ENCODE peak calls at places on chromosome 14, in seven cellular contexts. One of them, this sample, is unnamed. For H3K36me3, the result is how much of the 10 kb centered on the place peaks cover.

GRCh38 chr14:99063620-99064225 is 208.3 kb downstream of the BCL11B start:
- DNase-seq in ovary: no peak
- DNase-seq in IMR-90: no peak
- DNase-seq in ascending aorta: no peak
- DNase-seq in prostate gland: no peak
- DNase-seq in kidney epithelial cell: no peak
- DNase-seq in sigmoid colon: no peak
- DNase-seq in this sample: no peak

GRCh38 chr14:72818998-72819397 is 74.9 kb downstream of the DPF3 start:
- DNase-seq in ovary: no peak
- DNase-seq in IMR-90: no peak
- DNase-seq in ascending aorta: no peak
- DNase-seq in prostate gland: no peak
- DNase-seq in kidney epithelial cell: no peak
- DNase-seq in sigmoid colon: no peak
- DNase-seq in this sample: no peak

GRCh38 chr14:72013606-72014129 is 81.4 kb downstream of the RGS6 start:
- DNase-seq in ovary: no peak
- DNase-seq in IMR-90: no peak
- DNase-seq in ascending aorta: no peak
- DNase-seq in prostate gland: no peak
- DNase-seq in kidney epithelial cell: no peak
- DNase-seq in sigmoid colon: no peak
- DNase-seq in this sample: no peak

GRCh38 chr14:57749267-57749666 is 116.6 kb downstream of the SLC35F4 start:
- DNase-seq in ovary: no peak
- DNase-seq in IMR-90: no peak
- DNase-seq in ascending aorta: no peak
- DNase-seq in prostate gland: no peak
- DNase-seq in kidney epithelial cell: no peak
- DNase-seq in sigmoid colon: no peak
- DNase-seq in this sample: no peak

GRCh38 chr14:49982082-49982481 is 89.2 kb downstream of the ARF6 start:
- DNase-seq in ovary: no peak
- DNase-seq in IMR-90: peak
- DNase-seq in ascending aorta: no peak
- DNase-seq in prostate gland: no peak
- DNase-seq in kidney epithelial cell: no peak
- DNase-seq in sigmoid colon: no peak
- DNase-seq in this sample: no peak

GRCh38 chr14:63949696-63950095 is 96.9 kb downstream of the SYNE2 start:
- DNase-seq in ovary: no peak
- DNase-seq in IMR-90: peak
- DNase-seq in ascending aorta: no peak
- DNase-seq in prostate gland: no peak
- DNase-seq in kidney epithelial cell: no peak
- DNase-seq in sigmoid colon: no peak
- DNase-seq in this sample: no peak

GRCh38 chr14:40204441-40205175 is 772.4 kb upstream of the FBXO33 start:
- DNase-seq in ovary: no peak
- DNase-seq in IMR-90: no peak
- DNase-seq in ascending aorta: no peak
- DNase-seq in prostate gland: no peak
- DNase-seq in kidney epithelial cell: no peak
- DNase-seq in sigmoid colon: no peak
- DNase-seq in this sample: no peak

GRCh38 chr14:41663478-41663845 is 56.8 kb downstream of the LRFN5 start:
- DNase-seq in ovary: no peak
- DNase-seq in IMR-90: peak
- DNase-seq in ascending aorta: no peak
- DNase-seq in prostate gland: no peak
- DNase-seq in kidney epithelial cell: peak
- DNase-seq in sigmoid colon: no peak
- DNase-seq in this sample: no peak

GRCh38 chr14:64676410-64677008 is 27.7 kb upstream of the PLEKHG3 start:
- DNase-seq in ovary: no peak
- DNase-seq in IMR-90: no peak
- DNase-seq in ascending aorta: no peak
- DNase-seq in prostate gland: no peak
- DNase-seq in kidney epithelial cell: no peak
- DNase-seq in sigmoid colon: no peak
- DNase-seq in this sample: no peak

GRCh38 chr14:101705733-101706508 is 55.6 kb upstream of the PPP2R5C start:
- DNase-seq in ovary: peak
- DNase-seq in IMR-90: no peak
- DNase-seq in ascending aorta: no peak
- DNase-seq in prostate gland: no peak
- DNase-seq in kidney epithelial cell: no peak
- DNase-seq in sigmoid colon: peak
- DNase-seq in this sample: peak

GRCh38 chr14:77478796-77479195 is 19.8 kb downstream of the ISM2 start:
- DNase-seq in ovary: no peak
- DNase-seq in IMR-90: no peak
- DNase-seq in ascending aorta: no peak
- DNase-seq in prostate gland: no peak
- DNase-seq in kidney epithelial cell: no peak
- DNase-seq in sigmoid colon: no peak
- DNase-seq in this sample: no peak

GRCh38 chr14:95185452-95186392 is 28.4 kb upstream of the DICER1 start:
- DNase-seq in ovary: no peak
- DNase-seq in IMR-90: peak
- DNase-seq in ascending aorta: peak
- DNase-seq in prostate gland: no peak
- DNase-seq in kidney epithelial cell: no peak
- DNase-seq in sigmoid colon: peak
- DNase-seq in this sample: peak

GRCh38 chr14:70857499-70857895 is 48.2 kb upstream of the MAP3K9 start:
- DNase-seq in ovary: no peak
- DNase-seq in IMR-90: peak
- DNase-seq in ascending aorta: no peak
- DNase-seq in prostate gland: no peak
- DNase-seq in kidney epithelial cell: no peak
- DNase-seq in sigmoid colon: no peak
- DNase-seq in this sample: no peak

GRCh38 chr14:95493976-95494375 is 22.5 kb downstream of the SYNE3 start:
- DNase-seq in ovary: no peak
- DNase-seq in IMR-90: no peak
- DNase-seq in ascending aorta: no peak
- DNase-seq in prostate gland: no peak
- DNase-seq in kidney epithelial cell: no peak
- DNase-seq in sigmoid colon: no peak
- DNase-seq in this sample: no peak

GRCh38 chr14:58730793-58731464 is 93.2 kb downstream of the DACT1 start:
- DNase-seq in ovary: no peak
- DNase-seq in IMR-90: no peak
- DNase-seq in ascending aorta: no peak
- DNase-seq in prostate gland: no peak
- DNase-seq in kidney epithelial cell: no peak
- DNase-seq in sigmoid colon: no peak
- DNase-seq in this sample: no peak

GRCh38 chr14:75283884-75284563 is 5.4 kb downstream of the FOS start:
- DNase-seq in ovary: no peak
- DNase-seq in IMR-90: peak
- DNase-seq in ascending aorta: no peak
- DNase-seq in prostate gland: no peak
- DNase-seq in kidney epithelial cell: no peak
- DNase-seq in sigmoid colon: peak
- DNase-seq in this sample: no peak

GRCh38 chr14:31059152-31059924 is 33.2 kb upstream of the STRN3 start:
- DNase-seq in ovary: peak
- DNase-seq in IMR-90: peak
- DNase-seq in ascending aorta: no peak
- DNase-seq in prostate gland: no peak
- DNase-seq in kidney epithelial cell: peak
- DNase-seq in sigmoid colon: no peak
- DNase-seq in this sample: peak

GRCh38 chr14:61280092-61280525 is 1.0 kb downstream of the TMEM30B start:
- DNase-seq in ovary: no peak
- DNase-seq in IMR-90: no peak
- DNase-seq in ascending aorta: no peak
- DNase-seq in prostate gland: peak
- DNase-seq in kidney epithelial cell: no peak
- DNase-seq in sigmoid colon: no peak
- DNase-seq in this sample: peak

GRCh38 chr14:93035917-93036651 is 79.6 kb downstream of the ITPK1 start:
- DNase-seq in ovary: peak
- DNase-seq in IMR-90: no peak
- DNase-seq in ascending aorta: no peak
- DNase-seq in prostate gland: no peak
- DNase-seq in kidney epithelial cell: no peak
- DNase-seq in sigmoid colon: peak
- DNase-seq in this sample: no peak

GRCh38 chr14:41899416-41899815 is 292.7 kb downstream of the LRFN5 start:
- DNase-seq in ovary: no peak
- DNase-seq in IMR-90: peak
- DNase-seq in ascending aorta: no peak
- DNase-seq in prostate gland: no peak
- DNase-seq in kidney epithelial cell: no peak
- DNase-seq in sigmoid colon: no peak
- DNase-seq in this sample: no peak

GRCh38 chr14:33118653-33119052 is 180.0 kb downstream of the NPAS3 start:
- DNase-seq in ovary: no peak
- DNase-seq in IMR-90: no peak
- DNase-seq in ascending aorta: no peak
- DNase-seq in prostate gland: no peak
- DNase-seq in kidney epithelial cell: no peak
- DNase-seq in sigmoid colon: no peak
- DNase-seq in this sample: no peak

GRCh38 chr14:103659631-103660030 is 30.6 kb downstream of the KLC1 start:
- DNase-seq in ovary: no peak
- DNase-seq in IMR-90: no peak
- DNase-seq in ascending aorta: no peak
- DNase-seq in prostate gland: no peak
- DNase-seq in kidney epithelial cell: no peak
- DNase-seq in sigmoid colon: no peak
- DNase-seq in this sample: no peak

GRCh38 chr14:103657466-103657865 is 28.5 kb downstream of the KLC1 start:
- DNase-seq in ovary: no peak
- DNase-seq in IMR-90: peak
- DNase-seq in ascending aorta: no peak
- DNase-seq in prostate gland: no peak
- DNase-seq in kidney epithelial cell: no peak
- DNase-seq in sigmoid colon: peak
- DNase-seq in this sample: no peak

GRCh38 chr14:103662591-103662990 is 33.6 kb downstream of the KLC1 start:
- DNase-seq in ovary: no peak
- DNase-seq in IMR-90: no peak
- DNase-seq in ascending aorta: no peak
- DNase-seq in prostate gland: no peak
- DNase-seq in kidney epithelial cell: no peak
- DNase-seq in sigmoid colon: no peak
- DNase-seq in this sample: no peak

GRCh38 chr14:103663506-103663905 is 34.5 kb downstream of the KLC1 start:
- DNase-seq in ovary: no peak
- DNase-seq in IMR-90: no peak
- DNase-seq in ascending aorta: no peak
- DNase-seq in prostate gland: no peak
- DNase-seq in kidney epithelial cell: no peak
- DNase-seq in sigmoid colon: no peak
- DNase-seq in this sample: no peak

GRCh38 chr14:103662029-103662428 is 33.0 kb downstream of the KLC1 start:
- DNase-seq in ovary: no peak
- DNase-seq in IMR-90: no peak
- DNase-seq in ascending aorta: no peak
- DNase-seq in prostate gland: no peak
- DNase-seq in kidney epithelial cell: no peak
- DNase-seq in sigmoid colon: no peak
- DNase-seq in this sample: no peak
- H3K36me3 ChIP-seq in ovary: under half
- H3K36me3 ChIP-seq in IMR-90: half or more
- H3K36me3 ChIP-seq in ascending aorta: half or more
- H3K36me3 ChIP-seq in prostate gland: under half
- H3K36me3 ChIP-seq in kidney epithelial cell: under half
- H3K36me3 ChIP-seq in sigmoid colon: under half
- H3K36me3 ChIP-seq in this sample: under half

GRCh38 chr14:88129306-88130056 is 124.5 kb downstream of the GPR65 start:
- DNase-seq in ovary: no peak
- DNase-seq in IMR-90: peak
- DNase-seq in ascending aorta: no peak
- DNase-seq in prostate gland: no peak
- DNase-seq in kidney epithelial cell: no peak
- DNase-seq in sigmoid colon: no peak
- DNase-seq in this sample: no peak
- H3K4me3 ChIP-seq in ovary: no peak
- H3K4me3 ChIP-seq in IMR-90: no peak
- H3K4me3 ChIP-seq in ascending aorta: no peak
- H3K4me3 ChIP-seq in prostate gland: no peak
- H3K4me3 ChIP-seq in kidney epithelial cell: no peak
- H3K4me3 ChIP-seq in sigmoid colon: no peak
- H3K4me3 ChIP-seq in this sample: no peak

GRCh38 chr14:23675906-23676305 is 39.7 kb downstream of the DHRS2 start:
- DNase-seq in ovary: no peak
- DNase-seq in IMR-90: no peak
- DNase-seq in ascending aorta: no peak
- DNase-seq in prostate gland: no peak
- DNase-seq in kidney epithelial cell: no peak
- DNase-seq in sigmoid colon: no peak
- DNase-seq in this sample: no peak
- TF ChIP-seq CTCF in ovary: no peak
- TF ChIP-seq CTCF in IMR-90: no peak
- TF ChIP-seq CTCF in ascending aorta: no peak
- TF ChIP-seq CTCF in prostate gland: no peak
- TF ChIP-seq CTCF in kidney epithelial cell: no peak
- TF ChIP-seq CTCF in sigmoid colon: no peak
- TF ChIP-seq CTCF in this sample: no peak

GRCh38 chr14:69072584-69072983 is 80.3 kb downstream of the DCAF5 start:
- DNase-seq in ovary: no peak
- DNase-seq in IMR-90: no peak
- DNase-seq in ascending aorta: no peak
- DNase-seq in prostate gland: no peak
- DNase-seq in kidney epithelial cell: no peak
- DNase-seq in sigmoid colon: no peak
- DNase-seq in this sample: no peak

GRCh38 chr14:69073429-69073828 is 79.5 kb downstream of the DCAF5 start:
- DNase-seq in ovary: no peak
- DNase-seq in IMR-90: no peak
- DNase-seq in ascending aorta: no peak
- DNase-seq in prostate gland: no peak
- DNase-seq in kidney epithelial cell: no peak
- DNase-seq in sigmoid colon: no peak
- DNase-seq in this sample: no peak

GRCh38 chr14:69077841-69078240 is 75.1 kb downstream of the DCAF5 start:
- DNase-seq in ovary: no peak
- DNase-seq in IMR-90: peak
- DNase-seq in ascending aorta: no peak
- DNase-seq in prostate gland: no peak
- DNase-seq in kidney epithelial cell: peak
- DNase-seq in sigmoid colon: no peak
- DNase-seq in this sample: no peak

GRCh38 chr14:69076341-69076740 is 76.6 kb downstream of the DCAF5 start:
- DNase-seq in ovary: no peak
- DNase-seq in IMR-90: no peak
- DNase-seq in ascending aorta: no peak
- DNase-seq in prostate gland: no peak
- DNase-seq in kidney epithelial cell: no peak
- DNase-seq in sigmoid colon: no peak
- DNase-seq in this sample: no peak

DNA sequence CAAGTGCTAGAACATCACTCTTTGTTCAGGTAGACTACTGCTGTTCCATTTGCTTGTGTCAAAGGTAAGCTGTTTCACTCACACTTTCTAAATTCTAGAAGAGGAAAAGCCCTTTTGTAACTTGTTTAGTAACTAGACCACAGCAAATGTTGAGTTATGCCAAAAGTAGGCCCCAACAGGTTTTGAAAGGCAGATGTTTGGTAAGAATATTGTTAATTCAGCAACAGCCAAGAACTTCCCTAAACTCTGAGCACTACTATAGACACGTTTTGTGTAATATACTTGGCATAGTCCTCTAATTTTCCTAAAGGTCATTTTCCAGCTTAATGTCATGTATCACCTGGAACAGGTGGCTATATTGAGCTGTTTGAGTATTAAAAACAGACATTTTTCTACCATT is 79.0 kb downstream of the DCAF5 start:
- DNase-seq in ovary: no peak
- DNase-seq in IMR-90: no peak
- DNase-seq in ascending aorta: no peak
- DNase-seq in prostate gland: no peak
- DNase-seq in kidney epithelial cell: no peak
- DNase-seq in sigmoid colon: no peak
- DNase-seq in this sample: no peak
- H3K36me3 ChIP-seq in ovary: under half
- H3K36me3 ChIP-seq in IMR-90: under half
- H3K36me3 ChIP-seq in ascending aorta: under half
- H3K36me3 ChIP-seq in prostate gland: under half
- H3K36me3 ChIP-seq in kidney epithelial cell: under half
- H3K36me3 ChIP-seq in sigmoid colon: under half
- H3K36me3 ChIP-seq in this sample: under half

This sample was measured in mucosa of descending colon.